ENCODE peak calls at places on chromosomes 7 and 10, in eight cellular contexts. P is NCI-H460; C is stimulated activated CD4-positive, alpha-beta T cell treated with anti-CD3 and anti-CD28 coated beads, Interleukin-2, amount 100 ng/mL, for 24 hours; K is EH; I is suprapubic skin; E is PC-9; R is T-helper 2 cell; Y is stimulated activated naive B cell treated with anti-CD40 and anti-IgM and Interleukin-4, amounts not matched to agents 10 μg/mL and 1 μg/mL and 100 μg/mL, for 72 hours. M is an unnamed sample.

GRCh38 chr10:77756319-77757232 is 119.0 kb upstream of the KCNMA1 start:
- DNase-seq in K (peak), Y (no peak), R (no peak), C (peak), E (peak), P (peak), I (no peak), M (no peak)

GRCh38 chr10:12431453-12432101 is 82.2 kb downstream of the CAMK1D start:
- DNase-seq in P (no peak), Y (no peak), I (no peak), C (no peak), E (no peak), R (no peak), K (no peak), M (no peak)

GRCh38 chr10:129689681-129690080 is 222.6 kb downstream of the MGMT start:
- DNase-seq in E (no peak), Y (no peak), I (no peak), C (no peak), R (no peak), K (no peak), P (no peak), M (peak)

GRCh38 chr10:132169766-132170560 is 16.8 kb upstream of the DPYSL4 start:
- DNase-seq in I (no peak), K (no peak), E (no peak), P (no peak), Y (no peak), C (no peak), R (no peak), M (no peak)

GRCh38 chr10:68594405-68594804 is 34.3 kb downstream of the TET1 start:
- DNase-seq in I (no peak), K (peak), R (no peak), P (no peak), E (peak), Y (no peak), C (no peak), M (no peak)

GRCh38 chr10:113865896-113866295 is 11.4 kb downstream of the NHLRC2 start:
- DNase-seq in E (no peak), R (no peak), Y (no peak), P (no peak), I (no peak), C (no peak), K (no peak), M (no peak)

GRCh38 chr10:71455035-71455434 is 58.3 kb downstream of the CDH23 start:
- DNase-seq in K (no peak), I (no peak), C (no peak), P (no peak), Y (no peak), R (no peak), E (no peak), M (no peak)

GRCh38 chr7:76515999-76516443 is 5.7 kb downstream of the UPK3B start:
- DNase-seq in I (peak), K (peak), R (no peak), C (no peak), Y (no peak), P (no peak), E (peak), M (no peak)

GRCh38 chr7:38141187-38141586 is 36.9 kb upstream of the STARD3NL start:
- DNase-seq in Y (no peak), P (no peak), R (no peak), I (no peak), C (no peak), K (no peak), E (no peak), M (no peak)

GRCh38 chr10:4981722-4982471 is 18.7 kb downstream of the AKR1C1 start:
- DNase-seq in E (peak), Y (no peak), C (no peak), I (no peak), R (no peak), P (no peak), K (peak), M (no peak)

GRCh38 chr7:156511426-156511825 is 129.1 kb upstream of the RNF32 start:
- DNase-seq in R (no peak), Y (no peak), K (no peak), C (no peak), E (no peak), I (no peak), P (no peak), M (no peak)

GRCh38 chr10:4201866-4202825 is 417.1 kb upstream of the KLF6 start:
- DNase-seq in P (no peak), E (no peak), Y (no peak), C (no peak), K (peak), R (no peak), I (no peak), M (no peak)

GRCh38 chr7:92058899-92059298 is 75.4 kb downstream of the CYP51A1 start:
- DNase-seq in Y (no peak), I (no peak), K (no peak), R (no peak), E (no peak), C (no peak), P (no peak), M (no peak)

GRCh38 chr7:158257516-158258410 is 329.9 kb downstream of the PTPRN2 start:
- DNase-seq in R (no peak), K (no peak), E (no peak), Y (no peak), I (peak), P (no peak), C (no peak), M (no peak)

GRCh38 chr10:3814832-3815209 is 29.8 kb upstream of the KLF6 start:
- DNase-seq in R (no peak), Y (no peak), P (no peak), E (no peak), I (no peak), K (no peak), C (no peak), M (no peak)

GRCh38 chr7:106563466-106564150 is 97.3 kb downstream of the CCDC71L start:
- DNase-seq in R (no peak), E (no peak), P (no peak), C (no peak), Y (no peak), K (peak), I (no peak), M (no peak)

GRCh38 chr7:126460664-126461063 is 792.1 kb downstream of the GRM8 start:
- DNase-seq in Y (no peak), K (no peak), E (no peak), C (no peak), R (no peak), P (no peak), I (no peak), M (no peak)

GRCh38 chr7:151971829-151972228 is 15.6 kb downstream of the GALNTL5 start:
- DNase-seq in I (no peak), P (no peak), R (no peak), Y (no peak), K (no peak), E (no peak), C (no peak), M (no peak)

M was measured in epithelial cell of prostate.